ENCODE peak calls at places on chromosome 7, in nine cellular contexts. One of them, this sample, is unnamed.

GRCh38 chr7:23279819-23280525 is 19.2 kb upstream of the MALSU1 start:
- DNase-seq in CD8-positive, alpha-beta T cell: no peak
- DNase-seq in mesothelial cell of epicardium: no peak
- DNase-seq in body of pancreas: no peak
- DNase-seq in IMR-90: no peak
- DNase-seq in upper lobe of left lung: no peak
- DNase-seq in A549: no peak
- DNase-seq in K562: no peak
- DNase-seq in glutamatergic neuron: no peak
- DNase-seq in this sample: no peak

GRCh38 chr7:149196705-149197171 is 1.4 kb downstream of the ZNF282 start:
- DNase-seq in CD8-positive, alpha-beta T cell: no peak
- DNase-seq in mesothelial cell of epicardium: no peak
- DNase-seq in body of pancreas: no peak
- DNase-seq in IMR-90: no peak
- DNase-seq in upper lobe of left lung: no peak
- DNase-seq in A549: peak; percentile 18
- DNase-seq in K562: peak; percentile 52
- DNase-seq in glutamatergic neuron: no peak
- DNase-seq in this sample: no peak

GRCh38 chr7:158325530-158326381 is 261.9 kb downstream of the PTPRN2 start:
- DNase-seq in CD8-positive, alpha-beta T cell: no peak
- DNase-seq in mesothelial cell of epicardium: no peak
- DNase-seq in body of pancreas: no peak
- DNase-seq in IMR-90: no peak
- DNase-seq in upper lobe of left lung: peak; percentile 40
- DNase-seq in A549: no peak
- DNase-seq in K562: no peak
- DNase-seq in glutamatergic neuron: peak; percentile 85
- DNase-seq in this sample: no peak

GRCh38 chr7:148135106-148135505 is 455.5 kb upstream of the C7orf33 start:
- DNase-seq in CD8-positive, alpha-beta T cell: no peak
- DNase-seq in mesothelial cell of epicardium: no peak
- DNase-seq in body of pancreas: no peak
- DNase-seq in IMR-90: no peak
- DNase-seq in upper lobe of left lung: no peak
- DNase-seq in A549: no peak
- DNase-seq in K562: no peak
- DNase-seq in glutamatergic neuron: no peak
- DNase-seq in this sample: no peak

GRCh38 chr7:99380823-99381663 is 6.5 kb downstream of the ARPC1B start:
- DNase-seq in CD8-positive, alpha-beta T cell: peak; percentile 88
- DNase-seq in mesothelial cell of epicardium: no peak
- DNase-seq in body of pancreas: no peak
- DNase-seq in IMR-90: no peak
- DNase-seq in upper lobe of left lung: no peak
- DNase-seq in A549: no peak
- DNase-seq in K562: no peak
- DNase-seq in glutamatergic neuron: no peak
- DNase-seq in this sample: no peak

GRCh38 chr7:31493714-31494181 is 20.1 kb upstream of the ITPRID1 start:
- DNase-seq in CD8-positive, alpha-beta T cell: no peak
- DNase-seq in mesothelial cell of epicardium: no peak
- DNase-seq in body of pancreas: peak; percentile 13
- DNase-seq in IMR-90: no peak
- DNase-seq in upper lobe of left lung: no peak
- DNase-seq in A549: no peak
- DNase-seq in K562: no peak
- DNase-seq in glutamatergic neuron: no peak
- DNase-seq in this sample: no peak

GRCh38 chr7:128362670-128363069 is 1.2 kb upstream of the PRRT4 start:
- DNase-seq in CD8-positive, alpha-beta T cell: no peak
- DNase-seq in mesothelial cell of epicardium: no peak
- DNase-seq in body of pancreas: no peak
- DNase-seq in IMR-90: peak; percentile 74
- DNase-seq in upper lobe of left lung: no peak
- DNase-seq in A549: no peak
- DNase-seq in K562: no peak
- DNase-seq in glutamatergic neuron: no peak
- DNase-seq in this sample: no peak

GRCh38 chr7:129990403-129991192 is 37.8 kb upstream of the UBE2H start:
- DNase-seq in CD8-positive, alpha-beta T cell: no peak
- DNase-seq in mesothelial cell of epicardium: no peak
- DNase-seq in body of pancreas: no peak
- DNase-seq in IMR-90: peak; percentile 25
- DNase-seq in upper lobe of left lung: no peak
- DNase-seq in A549: no peak
- DNase-seq in K562: no peak
- DNase-seq in glutamatergic neuron: no peak
- DNase-seq in this sample: no peak

GRCh38 chr7:43033369-43033768 is 79.1 kb upstream of the HECW1 start:
- DNase-seq in CD8-positive, alpha-beta T cell: no peak
- DNase-seq in mesothelial cell of epicardium: no peak
- DNase-seq in body of pancreas: no peak
- DNase-seq in IMR-90: no peak
- DNase-seq in upper lobe of left lung: no peak
- DNase-seq in A549: no peak
- DNase-seq in K562: no peak
- DNase-seq in glutamatergic neuron: no peak
- DNase-seq in this sample: no peak

GRCh38 chr7:151440799-151441443 is 980 bp upstream of the CRYGN start:
- DNase-seq in CD8-positive, alpha-beta T cell: peak; percentile 56
- DNase-seq in mesothelial cell of epicardium: no peak
- DNase-seq in body of pancreas: no peak
- DNase-seq in IMR-90: no peak
- DNase-seq in upper lobe of left lung: peak; percentile 56
- DNase-seq in A549: no peak
- DNase-seq in K562: no peak
- DNase-seq in glutamatergic neuron: no peak
- DNase-seq in this sample: no peak

GRCh38 chr7:48962821-48963505 is 38.6 kb downstream of the CDC14C start:
- DNase-seq in CD8-positive, alpha-beta T cell: no peak
- DNase-seq in mesothelial cell of epicardium: no peak
- DNase-seq in body of pancreas: no peak
- DNase-seq in IMR-90: no peak
- DNase-seq in upper lobe of left lung: no peak
- DNase-seq in A549: no peak
- DNase-seq in K562: no peak
- DNase-seq in glutamatergic neuron: peak; percentile 47
- DNase-seq in this sample: no peak

DNA sequence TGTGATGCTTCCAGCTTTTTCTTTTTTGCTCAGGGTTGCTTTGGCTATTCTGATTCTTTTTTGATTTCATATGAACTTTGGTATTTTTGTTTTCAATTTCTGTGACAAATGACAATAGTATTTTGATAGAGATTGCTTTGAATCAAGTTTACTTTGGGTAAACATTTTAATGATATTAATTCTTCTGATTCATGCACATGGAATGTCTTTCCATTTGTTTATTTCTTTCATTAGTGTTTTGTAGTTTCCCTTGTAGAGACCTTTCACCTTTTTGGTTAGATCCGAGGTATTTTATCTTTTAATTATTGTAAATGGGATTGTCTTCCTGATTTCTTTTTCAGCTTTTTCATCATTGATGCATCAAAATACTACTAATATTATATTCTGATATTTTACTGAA is 93.2 kb downstream of the LANCL2 start:
- DNase-seq in CD8-positive, alpha-beta T cell: no peak
- DNase-seq in mesothelial cell of epicardium: no peak
- DNase-seq in body of pancreas: no peak
- DNase-seq in IMR-90: no peak
- DNase-seq in upper lobe of left lung: no peak
- DNase-seq in A549: no peak
- DNase-seq in K562: no peak
- DNase-seq in glutamatergic neuron: no peak
- DNase-seq in this sample: no peak
- TF ChIP-seq CTCF in CD8-positive, alpha-beta T cell: no peak
- TF ChIP-seq CTCF in mesothelial cell of epicardium: no peak
- TF ChIP-seq CTCF in body of pancreas: no peak
- TF ChIP-seq CTCF in IMR-90: no peak
- TF ChIP-seq CTCF in upper lobe of left lung: no peak
- TF ChIP-seq CTCF in A549: no peak
- TF ChIP-seq CTCF in K562: no peak
- TF ChIP-seq CTCF in glutamatergic neuron: no peak
- TF ChIP-seq CTCF in this sample: no peak

GRCh38 chr7:85887133-85887532 is 700.3 kb upstream of the SEMA3D start:
- DNase-seq in CD8-positive, alpha-beta T cell: no peak
- DNase-seq in mesothelial cell of epicardium: no peak
- DNase-seq in body of pancreas: no peak
- DNase-seq in IMR-90: no peak
- DNase-seq in upper lobe of left lung: no peak
- DNase-seq in A549: no peak
- DNase-seq in K562: no peak
- DNase-seq in glutamatergic neuron: no peak
- DNase-seq in this sample: no peak
- TF ChIP-seq CTCF in CD8-positive, alpha-beta T cell: no peak
- TF ChIP-seq CTCF in mesothelial cell of epicardium: no peak
- TF ChIP-seq CTCF in body of pancreas: no peak
- TF ChIP-seq CTCF in IMR-90: no peak
- TF ChIP-seq CTCF in upper lobe of left lung: no peak
- TF ChIP-seq CTCF in A549: no peak
- TF ChIP-seq CTCF in K562: no peak
- TF ChIP-seq CTCF in glutamatergic neuron: no peak
- TF ChIP-seq CTCF in this sample: no peak

DNA sequence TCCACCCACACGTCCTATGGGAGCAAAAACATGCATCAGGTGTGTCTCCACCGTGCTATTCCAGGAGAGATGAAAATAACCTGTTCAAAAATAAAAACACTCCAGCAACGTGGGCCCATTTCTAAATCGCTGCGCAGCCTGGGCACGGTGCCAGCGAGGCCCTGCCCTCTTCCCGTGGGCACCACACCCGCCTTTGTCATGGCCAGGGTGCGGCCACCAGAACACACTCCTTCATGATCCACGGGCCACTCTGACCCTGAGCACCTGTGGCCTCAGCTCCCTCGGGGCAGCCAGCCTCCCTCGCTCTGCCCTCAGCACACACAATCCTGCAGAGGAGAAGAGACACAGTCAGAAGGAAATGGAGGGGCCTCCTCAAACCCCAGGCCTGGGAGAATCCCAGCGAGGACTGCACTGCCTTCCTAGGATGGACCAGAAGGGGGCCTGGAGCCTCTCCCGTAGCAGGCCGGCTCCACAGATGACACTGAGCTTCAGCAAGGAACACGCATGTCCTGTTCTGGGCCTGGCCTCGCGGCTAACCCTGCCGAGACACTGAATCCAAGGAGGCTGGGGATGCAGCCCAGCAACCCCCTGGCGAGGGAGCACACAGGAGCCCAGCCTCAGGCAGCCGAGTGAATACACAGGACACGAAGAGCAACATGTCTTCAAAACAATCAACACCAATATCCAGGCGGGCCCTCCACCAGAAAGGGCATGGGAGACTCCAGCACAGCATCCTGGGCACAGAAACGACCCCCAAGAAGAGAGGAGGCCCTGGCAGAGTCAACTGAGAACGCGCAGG is 169.0 kb downstream of the MAD1L1 start:
- DNase-seq in CD8-positive, alpha-beta T cell: no peak
- DNase-seq in mesothelial cell of epicardium: no peak
- DNase-seq in body of pancreas: no peak
- DNase-seq in IMR-90: peak; percentile 17
- DNase-seq in upper lobe of left lung: no peak
- DNase-seq in A549: peak; percentile 11
- DNase-seq in K562: no peak
- DNase-seq in glutamatergic neuron: peak; percentile 64
- DNase-seq in this sample: no peak
- TF ChIP-seq CTCF in CD8-positive, alpha-beta T cell: no peak
- TF ChIP-seq CTCF in mesothelial cell of epicardium: peak; percentile 24
- TF ChIP-seq CTCF in body of pancreas: no peak
- TF ChIP-seq CTCF in IMR-90: peak; percentile 16
- TF ChIP-seq CTCF in upper lobe of left lung: no peak
- TF ChIP-seq CTCF in A549: no peak
- TF ChIP-seq CTCF in K562: no peak
- TF ChIP-seq CTCF in glutamatergic neuron: peak; percentile 38
- TF ChIP-seq CTCF in this sample: no peak

GRCh38 chr7:28362812-28363211 is 49.5 kb upstream of the CREB5 start:
- DNase-seq in CD8-positive, alpha-beta T cell: no peak
- DNase-seq in mesothelial cell of epicardium: no peak
- DNase-seq in body of pancreas: no peak
- DNase-seq in IMR-90: no peak
- DNase-seq in upper lobe of left lung: no peak
- DNase-seq in A549: no peak
- DNase-seq in K562: no peak
- DNase-seq in glutamatergic neuron: no peak
- DNase-seq in this sample: no peak
- TF ChIP-seq CTCF in CD8-positive, alpha-beta T cell: no peak
- TF ChIP-seq CTCF in mesothelial cell of epicardium: no peak
- TF ChIP-seq CTCF in body of pancreas: no peak
- TF ChIP-seq CTCF in IMR-90: no peak
- TF ChIP-seq CTCF in upper lobe of left lung: no peak
- TF ChIP-seq CTCF in A549: peak; percentile 21
- TF ChIP-seq CTCF in K562: no peak
- TF ChIP-seq CTCF in glutamatergic neuron: peak; percentile 36
- TF ChIP-seq CTCF in this sample: no peak

GRCh38 chr7:14752301-14752700 is 150.2 kb downstream of the DGKB start:
- DNase-seq in CD8-positive, alpha-beta T cell: no peak
- DNase-seq in mesothelial cell of epicardium: no peak
- DNase-seq in body of pancreas: no peak
- DNase-seq in IMR-90: no peak
- DNase-seq in upper lobe of left lung: no peak
- DNase-seq in A549: no peak
- DNase-seq in K562: no peak
- DNase-seq in glutamatergic neuron: no peak
- DNase-seq in this sample: no peak

GRCh38 chr7:14751461-14751860 is 151.1 kb downstream of the DGKB start:
- DNase-seq in CD8-positive, alpha-beta T cell: no peak
- DNase-seq in mesothelial cell of epicardium: no peak
- DNase-seq in body of pancreas: no peak
- DNase-seq in IMR-90: no peak
- DNase-seq in upper lobe of left lung: no peak
- DNase-seq in A549: no peak
- DNase-seq in K562: no peak
- DNase-seq in glutamatergic neuron: no peak
- DNase-seq in this sample: no peak

GRCh38 chr7:14759785-14760184 is 142.8 kb downstream of the DGKB start:
- DNase-seq in CD8-positive, alpha-beta T cell: no peak
- DNase-seq in mesothelial cell of epicardium: no peak
- DNase-seq in body of pancreas: no peak
- DNase-seq in IMR-90: no peak
- DNase-seq in upper lobe of left lung: no peak
- DNase-seq in A549: no peak
- DNase-seq in K562: no peak
- DNase-seq in glutamatergic neuron: no peak
- DNase-seq in this sample: no peak

GRCh38 chr7:14754631-14755030 is 147.9 kb downstream of the DGKB start:
- DNase-seq in CD8-positive, alpha-beta T cell: no peak
- DNase-seq in mesothelial cell of epicardium: no peak
- DNase-seq in body of pancreas: no peak
- DNase-seq in IMR-90: peak; percentile 62
- DNase-seq in upper lobe of left lung: no peak
- DNase-seq in A549: no peak
- DNase-seq in K562: no peak
- DNase-seq in glutamatergic neuron: no peak
- DNase-seq in this sample: no peak
- TF ChIP-seq CTCF in CD8-positive, alpha-beta T cell: no peak
- TF ChIP-seq CTCF in mesothelial cell of epicardium: no peak
- TF ChIP-seq CTCF in body of pancreas: no peak
- TF ChIP-seq CTCF in IMR-90: no peak
- TF ChIP-seq CTCF in upper lobe of left lung: no peak
- TF ChIP-seq CTCF in A549: no peak
- TF ChIP-seq CTCF in K562: no peak
- TF ChIP-seq CTCF in glutamatergic neuron: no peak
- TF ChIP-seq CTCF in this sample: no peak